ENCODE peak calls at places on chromosomes 5 and 9, in eight cellular contexts. T is activated CD8-positive, alpha-beta T cell treated with anti-CD3 and anti-CD28 coated beads for 36 hours; O is activated CD4-positive, alpha-beta T cell treated with anti-CD3 and anti-CD28 coated beads, Interleukin-2, amount 50 U/mL, for 48 hours; G is transverse colon; J is GM12865; V is NCI-H2029 treated with DMSO at 0.1 percent for 48 hours; P is effector memory CD8-positive, alpha-beta T cell; F is stimulated activated CD4-positive, alpha-beta T cell treated with anti-CD3 and anti-CD28 coated beads, Interleukin-1b, Interleukin-23, amount 100 ng/mL, for 1 hour. E is an unnamed sample.

GRCh38 chr9:129118799-129119198 is 7.6 kb downstream of the PTPA start:
- DNase-seq in T (no peak), O (no peak), G (no peak), J (no peak), V (no peak), P (no peak), F (no peak), E (no peak)

GRCh38 chr5:43065384-43066230 is 25.5 kb upstream of the ANXA2R start:
- DNase-seq in T (peak), O (peak), G (peak), J (peak), V (peak), P (peak), F (peak), E (peak)

GRCh38 chr5:122999947-123000563 is 36.5 kb downstream of the PPIC start:
- DNase-seq in T (peak), O (peak), G (peak), J (peak), V (no peak), P (no peak), F (no peak), E (peak)

GRCh38 chr9:136438909-136439549 is 616 bp downstream of the INPP5E start:
- DNase-seq in T (peak), O (peak), G (peak), J (peak), V (no peak), P (peak), F (peak), E (peak)

GRCh38 chr9:129323999-129324553 is 146.0 kb upstream of the IER5L start:
- DNase-seq in T (no peak), O (no peak), G (no peak), J (no peak), V (no peak), P (no peak), F (no peak), E (peak)

GRCh38 chr5:150153957-150154617 is 1.6 kb downstream of the PDGFRB start:
- DNase-seq in T (peak), O (no peak), G (no peak), J (peak), V (no peak), P (no peak), F (no peak), E (peak)

GRCh38 chr9:80605129-80605528 is 1033.4 kb downstream of the TLE4 start:
- DNase-seq in T (no peak), O (no peak), G (no peak), J (no peak), V (peak), P (no peak), F (no peak), E (no peak)

GRCh38 chr9:14993891-14994554 is 83.8 kb upstream of the FREM1 start:
- DNase-seq in T (no peak), O (no peak), G (no peak), J (no peak), V (no peak), P (no peak), F (no peak), E (peak)